ENCODE peak calls at places on chromosomes 7 and 10, in ten cellular contexts. P, G, F, I, A, H, T, C, B and N are unnamed samples.

GRCh38 chr10:132487241-132488135 is 50.1 kb upstream of the INPP5A start:
- DNase-seq in P (no peak), G (no peak), F (no peak), I (no peak), A (no peak), H (peak; percentile 73), T (no peak), C (no peak), B (no peak), N (peak; percentile 54)

GRCh38 chr10:79320785-79321493 is 26.3 kb upstream of the PPIF start:
- DNase-seq in P (peak; percentile 86), G (no peak), F (no peak), I (peak; percentile 98), A (peak; percentile 83), H (no peak), T (no peak), C (peak; percentile 15), B (no peak), N (no peak)

GRCh38 chr7:70455925-70456324 is 676.0 kb upstream of the GALNT17 start:
- DNase-seq in P (no peak), G (no peak), F (no peak), I (no peak), A (no peak), H (no peak), T (no peak), C (no peak), B (no peak), N (no peak)

GRCh38 chr10:79586933-79587332 is 23.8 kb upstream of the SFTPA1 start:
- DNase-seq in P (no peak), G (no peak), F (no peak), I (no peak), A (no peak), H (no peak), T (no peak), C (no peak), B (no peak), N (no peak)

GRCh38 chr10:7587865-7588188 is 78.9 kb downstream of the ITIH5 start:
- DNase-seq in P (no peak), G (no peak), F (no peak), I (no peak), A (no peak), H (no peak), T (no peak), C (no peak), B (no peak), N (no peak)

GRCh38 chr10:130138479-130138866 is 2.3 kb downstream of the GLRX3 start:
- DNase-seq in P (peak; percentile 94), G (peak; percentile 42), F (no peak), I (peak; percentile 81), A (peak; percentile 62), H (no peak), T (peak; percentile 29), C (no peak), B (no peak), N (no peak)

GRCh38 chr7:113805976-113806375 is 112.8 kb downstream of the PPP1R3A start:
- DNase-seq in P (no peak), G (no peak), F (no peak), I (peak; percentile 51), A (no peak), H (no peak), T (no peak), C (no peak), B (no peak), N (no peak)

GRCh38 chr10:42876945-42877344 is 94.3 kb downstream of the BMS1 start:
- DNase-seq in P (no peak), G (no peak), F (no peak), I (no peak), A (no peak), H (no peak), T (no peak), C (no peak), B (no peak), N (no peak)

GRCh38 chr10:68406111-68406814 is 814 bp downstream of the RUFY2 start:
- DNase-seq in P (no peak), G (peak; percentile 36), F (no peak), I (peak; percentile 55), A (peak; percentile 72), H (peak; percentile 92), T (no peak), C (peak; percentile 70), B (peak; percentile 60), N (peak; percentile 86)

GRCh38 chr7:30844483-30844874 is 67.2 kb upstream of the AQP1 start:
- DNase-seq in P (no peak), G (no peak), F (no peak), I (no peak), A (no peak), H (no peak), T (no peak), C (no peak), B (no peak), N (no peak)

GRCh38 chr7:148277042-148277660 is 313.4 kb upstream of the C7orf33 start:
- DNase-seq in P (no peak), G (no peak), F (no peak), I (no peak), A (no peak), H (no peak), T (no peak), C (no peak), B (no peak), N (no peak)

GRCh38 chr7:69403169-69403568 is 195.1 kb upstream of the AUTS2 start:
- DNase-seq in P (no peak), G (no peak), F (no peak), I (peak; percentile 46), A (peak; percentile 37), H (no peak), T (no peak), C (no peak), B (no peak), N (peak; percentile 75)